ENCODE peak calls at places on chromosome 3, in ten cellular contexts. C, I, U, F, H, R, T, Y, E and K are unnamed samples.

GRCh38 chr3:43797794-43798193 is 107.1 kb downstream of the ABHD5 start:
- DNase-seq in C (no peak), E (no peak), H (no peak), F (no peak), R (no peak), Y (no peak), I (no peak), T (no peak), U (no peak), K (no peak)

GRCh38 chr3:18295171-18295920 is 129.8 kb downstream of the SATB1 start:
- DNase-seq in Y (peak), R (no peak), C (no peak), T (peak), U (peak), H (peak), I (peak), F (no peak), E (peak), K (no peak)

GRCh38 chr3:67109651-67110204 is 111.6 kb downstream of the KBTBD8 start:
- DNase-seq in T (peak), I (no peak), R (no peak), H (peak), U (peak), C (peak), Y (peak), F (peak), E (peak), K (no peak)

GRCh38 chr3:45337839-45338470 is 50.4 kb upstream of the LARS2 start:
- DNase-seq in I (no peak), T (no peak), C (no peak), E (no peak), R (no peak), U (no peak), Y (no peak), H (no peak), F (no peak), K (no peak)

GRCh38 chr3:67414740-67415139 is 239.7 kb downstream of the SUCLG2 start:
- DNase-seq in H (no peak), T (no peak), R (no peak), I (no peak), E (no peak), Y (no peak), U (no peak), C (peak), F (no peak), K (no peak)

GRCh38 chr3:42032693-42033349 is 58.3 kb upstream of the TRAK1 start:
- DNase-seq in H (peak), I (no peak), Y (peak), U (peak), R (peak), T (peak), E (peak), F (peak), C (peak), K (peak)

GRCh38 chr3:122247825-122248185 is 64.3 kb downstream of the CASR start:
- DNase-seq in C (no peak), T (no peak), H (peak), Y (no peak), U (peak), F (no peak), E (no peak), R (no peak), I (no peak), K (no peak)

GRCh38 chr3:195255176-195255500 is 15.8 kb downstream of the XXYLT1 start:
- DNase-seq in U (no peak), I (no peak), C (no peak), F (no peak), E (no peak), Y (no peak), T (no peak), R (no peak), H (no peak), K (no peak)

GRCh38 chr3:119831941-119832371 is 50.1 kb downstream of the NR1I2 start:
- DNase-seq in I (no peak), E (no peak), T (peak), Y (peak), H (peak), U (peak), C (peak), F (peak), R (no peak), K (no peak)

GRCh38 chr3:157472648-157473047 is 30.6 kb downstream of the VEPH1 start:
- DNase-seq in C (no peak), Y (no peak), E (no peak), T (no peak), R (no peak), U (no peak), H (no peak), I (no peak), F (no peak), K (no peak)

GRCh38 chr3:112512320-112512719 is 13.0 kb upstream of the BTLA start:
- DNase-seq in E (peak), F (no peak), C (no peak), I (no peak), Y (no peak), T (no peak), U (peak), R (no peak), H (no peak), K (no peak)

GRCh38 chr3:119331661-119332060 is 37.5 kb downstream of the ARHGAP31 start:
- DNase-seq in U (no peak), H (peak), T (no peak), Y (no peak), C (peak), E (no peak), F (no peak), R (no peak), I (no peak), K (no peak)

GRCh38 chr3:160757624-160758106 is 1.6 kb downstream of the PPM1L start:
- DNase-seq in R (no peak), Y (no peak), E (peak), U (no peak), C (no peak), T (no peak), H (no peak), F (no peak), I (no peak), K (no peak)

GRCh38 chr3:46928297-46928696 is 48.2 kb downstream of the CCDC12 start:
- DNase-seq in Y (no peak), E (no peak), U (peak), T (no peak), F (no peak), R (no peak), H (no peak), I (no peak), C (peak), K (no peak)

GRCh38 chr3:27521872-27522265 is 37.7 kb upstream of the SLC4A7 start:
- DNase-seq in E (no peak), I (no peak), R (no peak), C (peak), F (no peak), H (no peak), T (no peak), U (no peak), Y (no peak), K (no peak)

GRCh38 chr3:159988617-159989251 is at the start of gene IL12A:
- DNase-seq in F (no peak), H (peak), C (peak), Y (peak), E (peak), R (peak), U (peak), T (no peak), I (peak), K (peak)

GRCh38 chr3:5186089-5186853 is 1.2 kb upstream of the EDEM1 start:
- DNase-seq in R (no peak), H (no peak), I (no peak), T (no peak), U (no peak), C (peak), Y (no peak), F (no peak), E (no peak), K (no peak)

GRCh38 chr3:33394403-33395054 is 45.7 kb downstream of the UBP1 start:
- DNase-seq in F (no peak), C (peak), R (no peak), E (no peak), H (no peak), U (no peak), T (no peak), Y (no peak), I (no peak), K (no peak)

GRCh38 chr3:45881031-45882022 is 5.0 kb upstream of the CCR9 start:
- DNase-seq in C (no peak), U (no peak), F (no peak), Y (peak), R (no peak), I (no peak), H (peak), E (no peak), T (no peak), K (no peak)

GRCh38 chr3:14546041-14546440 is 5.9 kb upstream of the GRIP2 start:
- DNase-seq in U (no peak), R (peak), E (no peak), T (no peak), Y (no peak), I (peak), H (no peak), C (no peak), F (no peak), K (no peak)

GRCh38 chr3:69232447-69232846 is 110.1 kb upstream of the LMOD3 start:
- DNase-seq in Y (no peak), F (no peak), R (no peak), I (no peak), C (no peak), H (no peak), T (no peak), E (no peak), U (no peak), K (no peak)

GRCh38 chr3:176697284-176697889 is 499.9 kb downstream of the TBL1XR1 start:
- DNase-seq in F (no peak), H (no peak), C (no peak), U (no peak), T (no peak), Y (no peak), I (no peak), R (no peak), E (no peak), K (no peak)

GRCh38 chr3:13110678-13111116 is 37.5 kb upstream of the IQSEC1 start:
- DNase-seq in R (peak), E (peak), U (no peak), T (no peak), F (no peak), I (no peak), C (peak), Y (no peak), H (no peak), K (no peak)

GRCh38 chr3:113747719-113748046 is 848 bp downstream of the ATP6V1A start:
- DNase-seq in R (no peak), C (peak), Y (no peak), F (no peak), H (peak), E (peak), T (no peak), I (no peak), U (no peak), K (no peak)

GRCh38 chr3:12965999-12966846 is 107.0 kb downstream of the IQSEC1 start:
- DNase-seq in F (no peak), U (no peak), R (no peak), I (peak), H (no peak), Y (no peak), E (peak), T (no peak), C (no peak), K (no peak)

DNA sequence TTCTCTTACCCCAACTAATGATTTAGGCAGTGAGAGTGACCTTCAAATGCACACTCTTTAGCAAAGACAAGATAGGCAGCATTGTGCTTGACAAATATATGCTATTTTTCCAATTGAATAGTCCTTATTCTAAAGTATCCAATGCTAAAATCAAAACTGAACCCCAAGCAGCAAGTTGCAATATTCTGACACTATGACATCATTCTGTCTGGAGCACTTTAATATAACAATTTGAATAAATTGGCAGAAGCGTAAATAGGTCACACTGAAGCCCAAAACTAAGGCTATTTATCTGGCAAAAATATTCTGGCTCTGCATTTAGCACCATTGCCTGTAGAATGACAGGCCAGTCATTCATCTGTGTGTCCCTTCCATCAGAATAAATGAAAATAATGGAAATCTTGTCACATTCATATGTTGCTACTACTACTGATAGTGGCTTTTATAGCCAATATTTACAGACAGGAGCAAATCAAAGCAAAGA is 2.9 kb downstream of the CBLB start:
- DNase-seq in T (no peak), Y (no peak), F (no peak), C (no peak), U (no peak), E (no peak), H (no peak), I (no peak), R (no peak), K (no peak)
- H3K4me3 ChIP-seq in T (peak), Y (peak), F (peak), C (peak), U (peak), E (peak), H (peak), I (no peak), R (no peak), K (peak)

GRCh38 chr3:165712382-165712781 is 124.8 kb downstream of the BCHE start:
- DNase-seq in R (no peak), I (peak), C (no peak), Y (no peak), F (no peak), E (no peak), U (no peak), T (no peak), H (no peak), K (no peak)

GRCh38 chr3:165713479-165713878 is 123.7 kb downstream of the BCHE start:
- DNase-seq in Y (no peak), U (no peak), F (no peak), C (no peak), I (peak), E (no peak), R (no peak), H (no peak), T (no peak), K (no peak)

DNA sequence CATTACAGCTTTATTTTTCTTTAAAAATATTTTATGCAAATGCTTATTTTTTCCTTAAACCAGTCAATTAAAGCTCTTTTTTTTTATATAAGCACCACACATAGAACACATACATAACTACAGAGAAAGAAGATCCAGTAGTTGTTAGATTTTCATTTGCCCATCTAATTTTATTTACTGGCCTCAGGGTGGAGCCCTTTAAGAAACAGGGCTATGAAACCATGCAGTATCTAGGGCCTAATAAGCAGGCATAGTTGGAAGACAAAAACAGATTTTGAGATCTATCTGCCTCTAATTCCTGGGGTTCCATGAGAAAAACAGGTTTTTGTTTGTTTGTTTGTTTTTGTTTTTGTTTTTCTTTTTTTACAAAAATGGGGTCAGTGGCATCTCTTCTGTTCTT is 120.6 kb downstream of the BCHE start:
- DNase-seq in Y (no peak), T (no peak), I (no peak), H (no peak), R (no peak), U (no peak), E (no peak), C (no peak), F (no peak), K (no peak)
- TF ChIP-seq CTCF in Y (no peak), T (no peak), I (no peak), H (no peak), R (no peak), U (no peak), E (peak), C (no peak), F (no peak), K (no peak)

GRCh38 chr3:197811343-197811742 is 20.3 kb downstream of the LRCH3 start:
- DNase-seq in E (no peak), T (peak), U (peak), I (no peak), C (peak), Y (peak), H (peak), R (no peak), F (no peak), K (peak)

GRCh38 chr3:197814372-197814771 is 23.3 kb downstream of the LRCH3 start:
- DNase-seq in H (no peak), E (no peak), C (no peak), F (no peak), I (no peak), R (no peak), T (no peak), U (no peak), Y (no peak), K (no peak)

GRCh38 chr3:197810901-197811300 is 19.8 kb downstream of the LRCH3 start:
- DNase-seq in I (no peak), F (no peak), E (no peak), H (peak), R (no peak), Y (no peak), C (no peak), T (no peak), U (no peak), K (no peak)

GRCh38 chr3:197807969-197808587 is 17.0 kb downstream of the LRCH3 start:
- DNase-seq in F (no peak), I (no peak), C (peak), H (peak), U (peak), R (no peak), E (no peak), T (no peak), Y (no peak), K (no peak)

GRCh38 chr3:197809356-197810020 is 18.4 kb downstream of the LRCH3 start:
- DNase-seq in U (peak), R (no peak), F (no peak), T (peak), I (no peak), C (peak), Y (peak), E (no peak), H (peak), K (no peak)
- H3K4me3 ChIP-seq in U (no peak), R (no peak), F (no peak), T (peak), I (no peak), C (no peak), Y (no peak), E (no peak), H (no peak), K (no peak)

DNA sequence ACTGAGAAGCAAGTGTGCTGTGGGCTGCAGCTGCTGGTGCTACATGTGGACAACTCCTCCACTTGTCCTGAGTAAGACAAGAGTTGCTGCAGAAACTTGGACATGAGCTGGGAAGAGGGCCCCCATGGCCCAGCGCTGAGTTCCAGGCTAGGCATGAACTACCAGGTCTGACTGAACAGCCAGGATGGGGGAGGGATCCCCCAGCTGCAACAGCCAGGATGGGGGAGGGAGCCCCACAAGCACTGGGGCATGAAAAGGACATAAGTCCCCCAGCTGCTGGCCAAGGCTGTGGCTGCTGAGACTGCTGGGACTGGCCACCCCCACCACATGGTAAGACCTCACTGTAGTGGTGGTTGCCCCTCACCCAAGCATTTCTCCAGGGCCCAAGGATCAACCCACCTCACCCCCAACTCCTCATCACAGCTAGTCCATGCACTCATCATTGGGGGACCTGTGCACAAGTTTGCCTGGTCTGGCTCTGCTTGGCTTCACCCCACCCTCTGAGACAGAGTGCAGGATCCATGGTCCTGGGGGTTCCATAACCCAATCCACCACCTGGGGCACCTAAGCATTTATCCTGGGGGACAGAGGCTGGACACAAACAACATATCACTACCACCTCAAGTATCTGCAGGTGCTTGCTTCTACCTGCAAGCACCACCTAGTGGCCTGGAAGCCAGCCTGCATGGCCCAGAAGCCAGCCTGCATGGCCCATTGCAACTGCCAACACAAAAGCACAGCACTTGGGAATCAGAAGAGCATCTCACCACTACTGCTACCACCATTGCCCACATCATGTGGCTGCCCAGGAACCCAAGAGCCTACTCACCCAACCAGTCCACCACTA is 84.5 kb upstream of the STT3B start:
- DNase-seq in I (peak), F (no peak), U (peak), Y (no peak), H (no peak), C (peak), T (no peak), R (peak), E (peak), K (no peak)
- TF ChIP-seq CTCF in I (peak), F (peak), U (peak), Y (peak), H (peak), C (peak), T (peak), R (peak), E (peak), K (no peak)

GRCh38 chr3:140007946-140008692 is 73.1 kb downstream of the CLSTN2 start:
- DNase-seq in Y (no peak), E (no peak), T (no peak), F (no peak), R (no peak), C (no peak), U (no peak), I (no peak), H (no peak), K (no peak)
- H3K4me3 ChIP-seq in Y (no peak), E (no peak), T (no peak), F (no peak), R (no peak), C (no peak), U (no peak), I (no peak), H (no peak), K (no peak)

GRCh38 chr3:15892311-15892710 is 94.5 kb upstream of the ANKRD28 start:
- DNase-seq in R (no peak), H (no peak), T (no peak), I (no peak), F (no peak), Y (no peak), U (no peak), C (no peak), E (no peak), K (no peak)

GRCh38 chr3:15892828-15893227 is 95.0 kb upstream of the ANKRD28 start:
- DNase-seq in H (peak), F (peak), U (peak), Y (peak), T (no peak), I (no peak), R (no peak), C (no peak), E (no peak), K (no peak)

GRCh38 chr3:15886521-15886920 is 88.7 kb upstream of the ANKRD28 start:
- DNase-seq in H (no peak), Y (no peak), I (no peak), T (no peak), U (no peak), F (no peak), C (no peak), E (no peak), R (no peak), K (no peak)

GRCh38 chr3:15887261-15887660 is 89.5 kb upstream of the ANKRD28 start:
- DNase-seq in I (no peak), R (no peak), Y (no peak), C (no peak), E (no peak), F (no peak), T (no peak), H (no peak), U (no peak), K (no peak)

DNA sequence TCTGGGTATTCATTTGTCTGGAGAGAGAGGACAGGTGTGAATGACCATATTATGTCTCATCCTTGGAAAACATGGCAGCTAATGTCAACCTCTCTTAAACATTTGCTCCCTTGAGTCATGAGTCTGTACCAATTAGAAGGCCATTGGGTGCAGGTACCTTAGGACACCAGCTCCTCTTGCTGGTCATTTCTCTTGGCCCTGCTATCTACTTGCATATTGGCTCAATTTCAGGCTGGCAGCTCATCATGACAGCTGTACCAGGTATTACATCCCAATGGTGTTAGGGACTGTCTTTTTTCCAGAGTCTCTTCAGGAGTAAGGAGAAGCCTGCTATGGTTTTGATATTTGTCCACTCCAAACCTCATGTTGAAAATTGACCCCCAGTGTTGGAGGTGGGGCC is 92.2 kb upstream of the ANKRD28 start:
- DNase-seq in F (no peak), U (no peak), I (no peak), T (no peak), R (no peak), Y (no peak), H (no peak), E (no peak), C (no peak), K (no peak)
- TF ChIP-seq CTCF in F (no peak), U (no peak), I (no peak), T (no peak), R (no peak), Y (no peak), H (no peak), E (no peak), C (no peak), K (no peak)